ENCODE peak calls at places on chromosome 22, in six cellular contexts. One of them, this sample, is unnamed.

GRCh38 chr22:48828688-48829087 is 999.0 kb downstream of the BRD1 start:
- DNase-seq in PC-3: no peak
- DNase-seq in SK-N-SH: no peak
- DNase-seq in fibroblast of lung: no peak
- DNase-seq in GM12878: no peak
- DNase-seq in IMR-90: no peak
- DNase-seq in this sample: no peak

GRCh38 chr22:26418620-26419019 is 10.4 kb upstream of the ASPHD2 start:
- DNase-seq in PC-3: no peak
- DNase-seq in SK-N-SH: no peak
- DNase-seq in fibroblast of lung: no peak
- DNase-seq in GM12878: no peak
- DNase-seq in IMR-90: no peak
- DNase-seq in this sample: no peak

GRCh38 chr22:40156001-40156516 is 21.7 kb upstream of the TNRC6B start:
- DNase-seq in PC-3: peak
- DNase-seq in SK-N-SH: no peak
- DNase-seq in fibroblast of lung: peak
- DNase-seq in GM12878: no peak
- DNase-seq in IMR-90: peak
- DNase-seq in this sample: no peak

GRCh38 chr22:30459206-30460052 is 12.4 kb downstream of the SEC14L3 start:
- DNase-seq in PC-3: peak
- DNase-seq in SK-N-SH: no peak
- DNase-seq in fibroblast of lung: peak
- DNase-seq in GM12878: no peak
- DNase-seq in IMR-90: peak
- DNase-seq in this sample: no peak

GRCh38 chr22:45196308-45196707 is 32.6 kb downstream of the NUP50 start:
- DNase-seq in PC-3: no peak
- DNase-seq in SK-N-SH: no peak
- DNase-seq in fibroblast of lung: no peak
- DNase-seq in GM12878: no peak
- DNase-seq in IMR-90: no peak
- DNase-seq in this sample: no peak

GRCh38 chr22:47631571-47632102 is 869.2 kb downstream of the TBC1D22A start:
- DNase-seq in PC-3: peak
- DNase-seq in SK-N-SH: peak
- DNase-seq in fibroblast of lung: no peak
- DNase-seq in GM12878: no peak
- DNase-seq in IMR-90: no peak
- DNase-seq in this sample: peak

GRCh38 chr22:26767351-26767970 is 110.1 kb downstream of the MIAT start:
- DNase-seq in PC-3: no peak
- DNase-seq in SK-N-SH: no peak
- DNase-seq in fibroblast of lung: no peak
- DNase-seq in GM12878: no peak
- DNase-seq in IMR-90: no peak
- DNase-seq in this sample: no peak

GRCh38 chr22:38352436-38352835 is 35.2 kb upstream of the CSNK1E start:
- DNase-seq in PC-3: no peak
- DNase-seq in SK-N-SH: no peak
- DNase-seq in fibroblast of lung: no peak
- DNase-seq in GM12878: no peak
- DNase-seq in IMR-90: no peak
- DNase-seq in this sample: no peak

GRCh38 chr22:36981247-36981775 is 37.9 kb downstream of the TST start:
- DNase-seq in PC-3: no peak
- DNase-seq in SK-N-SH: no peak
- DNase-seq in fibroblast of lung: no peak
- DNase-seq in GM12878: no peak
- DNase-seq in IMR-90: no peak
- DNase-seq in this sample: no peak

GRCh38 chr22:19709063-19709769 is 5.1 kb upstream of the SEPTIN5 start:
- DNase-seq in PC-3: no peak
- DNase-seq in SK-N-SH: peak
- DNase-seq in fibroblast of lung: no peak
- DNase-seq in GM12878: no peak
- DNase-seq in IMR-90: no peak
- DNase-seq in this sample: no peak

GRCh38 chr22:31346733-31347250 is 646 bp upstream of the PATZ1 start:
- DNase-seq in PC-3: peak
- DNase-seq in SK-N-SH: peak
- DNase-seq in fibroblast of lung: peak
- DNase-seq in GM12878: no peak
- DNase-seq in IMR-90: peak
- DNase-seq in this sample: no peak

GRCh38 chr22:22558071-22558971 is 744 bp downstream of the PRAME start:
- DNase-seq in PC-3: no peak
- DNase-seq in SK-N-SH: peak
- DNase-seq in fibroblast of lung: no peak
- DNase-seq in GM12878: no peak
- DNase-seq in IMR-90: no peak
- DNase-seq in this sample: no peak

GRCh38 chr22:45686842-45687241 is 15.2 kb downstream of the ATXN10 start:
- DNase-seq in PC-3: no peak
- DNase-seq in SK-N-SH: no peak
- DNase-seq in fibroblast of lung: peak
- DNase-seq in GM12878: no peak
- DNase-seq in IMR-90: no peak
- DNase-seq in this sample: no peak

GRCh38 chr22:42719656-42720262 is 911 bp downstream of the A4GALT start:
- DNase-seq in PC-3: no peak
- DNase-seq in SK-N-SH: no peak
- DNase-seq in fibroblast of lung: no peak
- DNase-seq in GM12878: no peak
- DNase-seq in IMR-90: no peak
- DNase-seq in this sample: no peak

GRCh38 chr22:28181332-28181731 is 262.3 kb upstream of the PITPNB start:
- DNase-seq in PC-3: peak
- DNase-seq in SK-N-SH: no peak
- DNase-seq in fibroblast of lung: no peak
- DNase-seq in GM12878: no peak
- DNase-seq in IMR-90: peak
- DNase-seq in this sample: no peak

GRCh38 chr22:19146215-19146968 is 1.9 kb upstream of the ESS2 start:
- DNase-seq in PC-3: no peak
- DNase-seq in SK-N-SH: no peak
- DNase-seq in fibroblast of lung: no peak
- DNase-seq in GM12878: no peak
- DNase-seq in IMR-90: no peak
- DNase-seq in this sample: no peak

GRCh38 chr22:38456272-38456837 is 1.4 kb upstream of the KCNJ4 start:
- DNase-seq in PC-3: no peak
- DNase-seq in SK-N-SH: no peak
- DNase-seq in fibroblast of lung: no peak
- DNase-seq in GM12878: no peak
- DNase-seq in IMR-90: no peak
- DNase-seq in this sample: no peak

GRCh38 chr22:44736581-44737413 is 15.6 kb upstream of the ARHGAP8 start:
- DNase-seq in PC-3: no peak
- DNase-seq in SK-N-SH: no peak
- DNase-seq in fibroblast of lung: no peak
- DNase-seq in GM12878: no peak
- DNase-seq in IMR-90: peak
- DNase-seq in this sample: no peak

DNA sequence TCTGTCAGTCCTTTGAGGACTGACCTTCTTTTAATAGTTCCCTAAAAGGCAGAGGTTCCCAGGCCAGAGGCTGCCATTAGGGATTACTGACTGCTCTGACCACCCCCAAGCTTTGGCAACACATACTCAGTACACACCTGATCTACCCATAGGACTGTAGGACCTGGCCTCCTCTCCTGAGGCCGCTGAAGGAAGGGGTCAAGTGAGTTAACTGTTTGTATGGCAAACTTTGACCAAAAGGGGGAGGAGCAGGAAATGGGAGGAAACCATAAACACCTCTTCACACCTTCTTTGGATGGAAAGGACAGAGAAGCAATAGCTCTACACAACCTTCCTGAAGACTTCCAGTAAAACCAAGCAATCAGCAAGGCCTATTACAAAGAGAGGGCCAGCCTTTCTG is 104.0 kb downstream of the APOL5 start:
- DNase-seq in PC-3: no peak
- DNase-seq in SK-N-SH: no peak
- DNase-seq in fibroblast of lung: no peak
- DNase-seq in GM12878: no peak
- DNase-seq in IMR-90: no peak
- DNase-seq in this sample: no peak
- H3K27ac ChIP-seq in PC-3: no peak
- H3K27ac ChIP-seq in SK-N-SH: no peak
- H3K27ac ChIP-seq in fibroblast of lung: no peak
- H3K27ac ChIP-seq in GM12878: no peak
- H3K27ac ChIP-seq in IMR-90: no peak
- H3K27ac ChIP-seq in this sample: no peak

GRCh38 chr22:41380993-41381328 is 781 bp upstream of the TEF start:
- DNase-seq in PC-3: peak
- DNase-seq in SK-N-SH: no peak
- DNase-seq in fibroblast of lung: peak
- DNase-seq in GM12878: no peak
- DNase-seq in IMR-90: peak
- DNase-seq in this sample: peak
- H3K9ac ChIP-seq in PC-3: peak
- H3K9ac ChIP-seq in SK-N-SH: peak
- H3K9ac ChIP-seq in fibroblast of lung: peak
- H3K9ac ChIP-seq in GM12878: peak
- H3K9ac ChIP-seq in IMR-90: peak
- H3K9ac ChIP-seq in this sample: peak

GRCh38 chr22:50189849-50190181 is 4.1 kb downstream of the TRABD start:
- DNase-seq in PC-3: peak
- DNase-seq in SK-N-SH: no peak
- DNase-seq in fibroblast of lung: peak
- DNase-seq in GM12878: no peak
- DNase-seq in IMR-90: no peak
- DNase-seq in this sample: no peak

GRCh38 chr22:50189184-50189848 is 3.6 kb downstream of the TRABD start:
- DNase-seq in PC-3: no peak
- DNase-seq in SK-N-SH: no peak
- DNase-seq in fibroblast of lung: no peak
- DNase-seq in GM12878: no peak
- DNase-seq in IMR-90: no peak
- DNase-seq in this sample: no peak

GRCh38 chr22:50192056-50192824 is 6.5 kb downstream of the TRABD start:
- DNase-seq in PC-3: peak
- DNase-seq in SK-N-SH: no peak
- DNase-seq in fibroblast of lung: no peak
- DNase-seq in GM12878: no peak
- DNase-seq in IMR-90: peak
- DNase-seq in this sample: peak

GRCh38 chr22:50191041-50191740 is 5.5 kb downstream of the TRABD start:
- DNase-seq in PC-3: no peak
- DNase-seq in SK-N-SH: peak
- DNase-seq in fibroblast of lung: no peak
- DNase-seq in GM12878: peak
- DNase-seq in IMR-90: no peak
- DNase-seq in this sample: no peak

DNA sequence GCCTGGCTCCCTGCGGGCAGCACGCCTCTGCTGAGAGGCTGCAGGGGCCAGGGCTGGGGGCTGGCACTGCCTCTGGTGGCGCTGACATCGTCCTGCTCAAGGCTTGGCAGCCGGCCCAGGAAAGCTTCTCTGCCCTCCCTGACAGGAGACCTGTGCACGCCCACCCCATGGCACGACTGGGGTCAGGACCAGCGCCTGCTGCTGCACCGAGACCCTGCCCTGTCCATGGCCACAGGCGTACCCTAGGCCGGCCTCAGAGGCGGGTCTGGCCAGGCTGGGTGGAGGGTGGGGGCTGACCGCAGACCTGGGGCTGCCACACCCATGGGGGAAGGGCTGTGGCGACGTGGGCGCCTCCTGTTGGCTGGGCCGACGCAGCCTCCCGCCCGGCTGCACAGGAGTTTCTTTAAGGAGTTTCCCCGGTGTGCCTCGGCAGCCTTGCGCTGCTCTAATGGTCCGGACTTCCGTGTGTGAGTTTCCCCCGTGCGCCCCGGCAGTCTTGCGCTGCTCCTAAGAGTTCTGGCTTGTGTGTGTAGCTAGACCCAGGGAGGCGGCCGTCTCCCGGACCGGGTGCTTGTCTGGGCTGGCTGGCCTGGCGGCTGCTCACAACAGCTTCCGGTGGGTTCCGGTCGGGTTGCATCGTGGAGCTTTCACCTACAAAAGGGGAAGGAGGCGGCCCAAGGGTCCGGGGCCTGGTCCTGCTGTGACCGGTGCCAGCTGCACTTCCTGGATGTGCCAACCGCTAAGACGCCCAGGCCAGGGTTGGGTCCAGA is 4.7 kb downstream of the TRABD start:
- DNase-seq in PC-3: peak
- DNase-seq in SK-N-SH: peak
- DNase-seq in fibroblast of lung: peak
- DNase-seq in GM12878: peak
- DNase-seq in IMR-90: no peak
- DNase-seq in this sample: peak
- H2AFZ ChIP-seq in PC-3: no peak
- H2AFZ ChIP-seq in SK-N-SH: no peak
- H2AFZ ChIP-seq in fibroblast of lung: no peak
- H2AFZ ChIP-seq in GM12878: no peak
- H2AFZ ChIP-seq in IMR-90: peak
- H2AFZ ChIP-seq in this sample: peak

DNA sequence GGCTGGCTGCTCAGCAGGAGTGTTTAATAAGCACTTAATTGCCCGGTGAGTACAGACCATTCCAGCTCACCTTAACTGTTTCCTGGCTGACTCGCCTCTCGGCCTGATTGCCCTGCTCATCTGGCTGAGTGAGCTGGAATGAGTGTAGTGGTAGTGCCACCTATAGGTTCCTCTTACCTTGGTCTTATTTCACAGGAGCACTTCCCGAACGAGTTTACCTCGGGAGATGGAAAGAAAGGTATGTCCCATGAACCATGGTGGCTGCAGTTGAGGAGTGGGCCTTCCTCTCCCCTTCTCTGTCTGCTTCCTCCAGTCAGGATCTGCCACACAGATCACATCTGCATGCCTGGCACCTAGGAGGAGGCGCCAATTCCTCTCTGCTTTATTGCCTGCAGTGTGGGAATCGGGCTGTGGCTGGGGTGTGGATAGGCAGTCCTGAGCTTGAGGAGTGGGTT is 26.7 kb downstream of the UPB1 start:
- DNase-seq in PC-3: peak
- DNase-seq in SK-N-SH: peak
- DNase-seq in fibroblast of lung: peak
- DNase-seq in GM12878: no peak
- DNase-seq in IMR-90: peak
- DNase-seq in this sample: peak
- H3K27ac ChIP-seq in PC-3: no peak
- H3K27ac ChIP-seq in SK-N-SH: peak
- H3K27ac ChIP-seq in fibroblast of lung: no peak
- H3K27ac ChIP-seq in GM12878: no peak
- H3K27ac ChIP-seq in IMR-90: no peak
- H3K27ac ChIP-seq in this sample: no peak